ENCODE peak calls at places on chromosomes 16 and 17, in four cellular contexts. S is pancreas, U is transverse colon, J is PC-3. X is an unnamed sample.

GRCh38 chr16:54421220-54421619 is 134.6 kb upstream of the IRX3 start:
- DNase-seq in U (no peak), J (no peak), S (no peak), X (no peak)

GRCh38 chr16:50335198-50335958 is 33.4 kb downstream of the BRD7 start:
- DNase-seq in S (no peak), J (no peak), U (no peak), X (no peak)

GRCh38 chr17:63571632-63572310 is 21.5 kb downstream of the DCAF7 start:
- DNase-seq in J (peak), S (no peak), U (no peak), X (no peak)

GRCh38 chr16:81652798-81653505 is 126.1 kb upstream of the PLCG2 start:
- DNase-seq in J (no peak), S (no peak), U (peak), X (no peak)

GRCh38 chr17:29569245-29569950 is 897 bp downstream of the TP53I13 start:
- DNase-seq in S (peak), U (no peak), J (peak), X (peak)

GRCh38 chr16:17564856-17565255 is 94.1 kb upstream of the XYLT1 start:
- DNase-seq in S (no peak), J (no peak), U (no peak), X (no peak)

GRCh38 chr17:80243526-80244433 is 16.9 kb upstream of the RNF213 start:
- DNase-seq in S (no peak), J (no peak), U (no peak), X (no peak)

GRCh38 chr17:81863123-81863675 is 2.9 kb upstream of the P4HB start:
- DNase-seq in S (no peak), U (no peak), J (no peak), X (no peak)

DNA sequence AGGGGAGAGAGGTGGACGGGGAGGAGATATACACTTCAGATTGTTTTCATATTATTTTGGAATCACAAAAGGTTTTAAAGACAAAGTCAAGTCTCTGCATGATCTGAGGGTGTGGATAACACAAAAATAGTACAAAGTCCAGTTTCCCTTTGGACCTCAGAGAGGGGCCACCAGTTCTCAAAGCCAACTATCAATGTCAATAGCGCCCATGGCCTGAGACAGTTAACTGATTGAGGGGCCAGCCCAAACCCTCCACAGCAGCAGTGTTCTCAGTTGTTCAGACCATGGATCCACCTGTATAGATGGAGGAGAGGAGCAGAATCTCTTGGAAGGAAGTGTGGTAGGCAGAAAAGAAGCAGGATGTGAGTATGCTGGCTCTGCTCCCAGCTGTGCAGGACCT is 12.9 kb downstream of the PSME3IP1 start:
- DNase-seq in U (no peak), S (no peak), J (no peak), X (no peak)
- TF ChIP-seq CTCF in U (no peak), S (no peak), J (no peak), X (no peak)

GRCh38 chr16:2009791-2010510 is at the start of gene ZNF598:
- DNase-seq in U (peak), J (peak), S (peak), X (peak)
- TF ChIP-seq CTCF in U (peak), J (no peak), S (no peak), X (no peak)

GRCh38 chr17:37507108-37507507 is 17.4 kb downstream of the DUSP14 start:
- DNase-seq in U (no peak), S (no peak), J (no peak), X (no peak)

GRCh38 chr17:37505333-37505732 is 15.6 kb downstream of the DUSP14 start:
- DNase-seq in U (no peak), J (no peak), S (no peak), X (no peak)

GRCh38 chr17:37510056-37510455 is 20.4 kb downstream of the DUSP14 start:
- DNase-seq in S (no peak), J (no peak), U (no peak), X (no peak)

GRCh38 chr17:37503148-37503547 is 13.5 kb downstream of the DUSP14 start:
- DNase-seq in U (no peak), J (no peak), S (no peak), X (no peak)

DNA sequence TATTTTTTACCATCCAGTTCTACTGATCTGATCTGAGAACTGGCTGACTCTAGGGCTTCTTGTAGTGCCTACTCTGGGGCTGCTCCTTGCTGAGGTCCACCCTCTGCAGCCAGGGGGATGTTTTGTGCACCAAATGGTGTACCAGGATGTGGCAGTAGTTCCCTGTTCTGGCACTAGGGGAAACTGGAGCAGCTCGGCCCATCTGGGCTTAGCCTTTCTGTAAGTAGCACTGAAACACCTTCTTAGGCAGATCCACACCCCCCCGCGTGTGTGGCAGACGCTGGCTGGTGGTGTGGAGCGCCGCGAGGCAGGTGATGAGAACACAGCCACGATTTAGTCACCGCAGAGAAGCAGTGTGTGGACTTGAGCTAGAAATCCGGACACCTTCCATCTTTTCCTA is 17.0 kb downstream of the DUSP14 start:
- DNase-seq in S (no peak), U (no peak), J (peak), X (peak)
- TF ChIP-seq CTCF in S (peak), U (peak), J (peak), X (peak)

GRCh38 chr17:32854834-32855389 is 22.0 kb downstream of the MYO1D start:
- DNase-seq in J (peak), U (no peak), S (no peak), X (no peak)
- TF ChIP-seq CTCF in J (no peak), U (peak), S (no peak), X (no peak)

DNA sequence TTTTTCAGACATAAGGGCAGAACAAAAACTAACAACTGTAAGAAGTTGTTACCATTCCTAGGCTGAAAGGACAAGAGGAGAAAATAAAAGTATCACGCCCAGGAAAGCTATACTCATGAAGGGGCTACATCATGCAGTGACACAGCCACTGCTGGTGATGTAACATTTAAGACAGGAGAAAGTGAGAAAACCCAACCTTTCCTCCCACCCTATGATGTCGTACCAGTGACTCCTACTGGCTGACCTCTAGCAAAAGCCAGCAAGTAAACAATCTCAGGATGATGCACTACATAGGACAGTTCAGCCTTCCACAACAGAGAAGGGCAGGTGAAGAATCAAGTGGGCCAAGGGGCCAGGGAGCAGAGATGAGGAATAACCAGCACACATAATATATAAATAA is 14.0 kb upstream of the OR1E2 start:
- DNase-seq in U (no peak), S (no peak), J (peak), X (peak)
- TF ChIP-seq CTCF in U (no peak), S (no peak), J (peak), X (no peak)

GRCh38 chr17:57879437-57880085 is 29.7 kb upstream of the MRPS23 start:
- DNase-seq in U (no peak), J (peak), S (no peak), X (peak)
- TF ChIP-seq CTCF in U (no peak), J (no peak), S (no peak), X (no peak)

GRCh38 chr17:7501729-7502128 is 17.6 kb downstream of the POLR2A start:
- DNase-seq in S (no peak), J (no peak), U (no peak), X (no peak)

GRCh38 chr17:7503521-7503920 is 19.4 kb downstream of the POLR2A start:
- DNase-seq in U (no peak), S (no peak), J (no peak), X (no peak)

GRCh38 chr17:7499161-7499560 is 15.0 kb downstream of the POLR2A start:
- DNase-seq in J (no peak), U (no peak), S (no peak), X (no peak)

GRCh38 chr17:7502171-7502847 is 18.1 kb downstream of the POLR2A start:
- DNase-seq in S (no peak), U (no peak), J (no peak), X (no peak)

GRCh38 chr17:7502987-7503386 is 18.8 kb downstream of the POLR2A start:
- DNase-seq in U (no peak), J (no peak), S (no peak), X (no peak)
- TF ChIP-seq CTCF in U (peak), J (peak), S (no peak), X (peak)

DNA sequence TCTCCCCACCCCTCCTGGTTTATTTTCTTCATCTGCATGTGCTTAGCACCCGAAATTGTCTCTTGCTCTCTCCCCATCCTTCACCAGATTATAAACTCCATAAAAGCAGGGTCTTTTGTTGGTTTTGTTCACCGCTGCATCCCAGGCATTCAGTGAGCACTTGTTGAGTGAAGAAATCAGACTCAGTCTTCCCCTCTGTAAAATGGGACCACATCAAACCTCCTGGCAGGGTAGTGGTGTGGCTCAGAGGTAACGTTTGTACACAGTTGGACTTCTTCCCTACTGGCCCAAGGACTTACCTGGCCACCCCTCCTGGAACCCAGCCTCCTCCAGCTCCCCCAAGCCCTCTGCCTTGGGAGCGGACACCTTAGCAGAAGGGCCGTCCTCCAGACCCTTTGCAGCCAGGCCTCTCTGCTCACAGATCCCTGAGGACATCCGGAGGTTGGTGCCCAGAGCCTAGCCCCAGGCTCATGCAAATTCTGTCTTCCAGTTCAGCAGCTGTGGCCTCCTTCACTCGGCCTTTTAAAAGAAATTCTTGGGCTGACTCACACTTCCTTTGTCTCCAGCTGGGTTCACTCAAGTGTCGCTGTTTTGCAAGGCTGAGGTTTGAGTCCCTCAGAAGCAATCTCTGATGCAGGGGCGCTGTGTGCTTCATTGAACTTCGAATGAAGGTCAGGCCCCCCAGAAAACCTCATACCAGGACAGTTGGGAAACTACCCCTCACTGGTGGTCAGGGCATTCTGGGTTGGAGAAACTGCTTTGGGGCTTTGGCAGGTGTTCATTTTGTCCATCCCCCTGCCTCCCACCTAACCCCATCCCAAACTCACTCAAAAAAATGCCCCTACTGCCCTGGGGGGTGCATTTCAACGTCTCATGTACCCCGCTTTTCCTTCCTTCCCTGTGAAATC is 16.8 kb upstream of the RMI2 start:
- DNase-seq in J (peak), U (peak), S (peak), X (peak)
- TF ChIP-seq CTCF in J (peak), U (no peak), S (no peak), X (no peak)

DNA sequence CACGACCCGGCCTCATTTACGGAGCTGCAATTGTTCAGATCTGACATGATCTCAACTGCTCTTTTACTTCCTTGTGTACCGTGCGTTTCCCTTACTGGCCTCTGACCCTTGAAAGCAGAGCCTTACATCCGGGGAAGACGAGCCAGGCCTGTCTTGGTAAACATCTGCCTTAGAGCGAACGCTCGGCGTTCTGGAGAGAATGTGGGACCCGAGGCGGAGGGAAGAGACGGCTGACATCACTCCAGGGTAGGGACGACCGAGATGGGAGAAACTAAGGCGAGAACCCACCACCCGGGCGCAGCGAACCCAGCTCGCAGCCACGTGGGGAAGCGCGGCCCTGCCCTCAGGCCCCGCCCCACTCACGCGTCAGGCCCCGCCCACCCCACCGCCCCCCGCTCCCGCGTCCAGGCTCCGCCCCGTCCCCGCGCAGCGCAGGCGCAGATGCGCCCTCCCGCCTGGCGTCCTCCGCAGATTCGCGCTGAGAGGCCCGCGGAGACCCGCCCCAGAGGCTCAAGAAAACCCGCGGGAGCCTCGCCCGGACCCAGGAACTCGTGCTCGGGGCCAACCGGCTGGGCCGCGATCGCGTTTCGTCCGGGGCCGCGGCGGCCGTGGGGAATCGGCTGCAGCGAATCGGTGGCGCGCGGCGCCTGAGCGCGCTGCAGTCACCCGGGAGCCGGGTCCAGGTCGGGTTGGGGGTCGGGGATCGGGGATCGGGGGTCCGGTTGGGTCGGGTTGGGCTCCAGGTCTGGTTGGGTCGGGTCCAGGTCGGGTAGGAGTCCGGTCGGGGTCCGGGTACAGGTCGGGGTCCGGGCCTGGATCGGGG is at the start of gene TELO2:
- DNase-seq in S (peak), J (peak), U (peak), X (peak)
- TF ChIP-seq CTCF in S (no peak), J (no peak), U (peak), X (no peak)

X was measured in RWPE1.